ENCODE peak calls at places on chromosomes 16 and 17, in five cellular contexts. T, M, O, Q and S are unnamed samples.

GRCh38 chr17:47789611-47790520 is 31.7 kb downstream of the OSBPL7 start:
- DNase-seq in M (peak; percentile 19), Q (peak; percentile 55), T (peak; percentile 36), O (peak; percentile 2), S (peak; percentile 16)

GRCh38 chr16:58127634-58128033 is 1.5 kb downstream of the CFAP20 start:
- DNase-seq in O (no peak), T (peak; percentile 5), Q (no peak), M (peak; percentile 30), S (peak; percentile 44)

GRCh38 chr17:10724546-10725195 is 5.2 kb downstream of the TMEM220 start:
- DNase-seq in Q (no peak), O (no peak), M (no peak), T (no peak), S (no peak)

GRCh38 chr16:30853758-30854157 is 40.1 kb downstream of the BCL7C start:
- DNase-seq in O (no peak), T (no peak), M (no peak), Q (no peak), S (no peak)

GRCh38 chr17:65261682-65262636 is 124.8 kb downstream of the RGS9 start:
- DNase-seq in M (no peak), O (no peak), Q (no peak), T (no peak), S (no peak)

GRCh38 chr16:11161974-11162373 is 94.0 kb downstream of the SOCS1 start:
- DNase-seq in T (no peak), M (no peak), Q (no peak), O (no peak), S (no peak)

GRCh38 chr16:69089091-69089912 is 16.2 kb upstream of the HAS3 start:
- DNase-seq in T (no peak), O (no peak), Q (no peak), M (no peak), S (no peak)

GRCh38 chr16:82769845-82770244 is 143.1 kb downstream of the CDH13 start:
- DNase-seq in Q (no peak), T (no peak), O (no peak), M (no peak), S (peak; percentile 13)

GRCh38 chr16:73125860-73126259 is 77.9 kb upstream of the ZFHX3 start:
- DNase-seq in T (peak; percentile 85), M (peak; percentile 35), Q (peak; percentile 26), O (no peak), S (no peak)

GRCh38 chr17:32007463-32008298 is 498 bp downstream of the LRRC37B start:
- DNase-seq in O (peak; percentile 30), T (peak; percentile 26), M (no peak), Q (peak; percentile 27), S (peak; percentile 24)

GRCh38 chr16:67339453-67339852 is 12.8 kb downstream of the LRRC36 start:
- DNase-seq in M (peak; percentile 9), Q (no peak), O (no peak), T (peak; percentile 23), S (no peak)

GRCh38 chr17:6681671-6682070 is 30.1 kb downstream of the C17orf100 start:
- DNase-seq in T (peak; percentile 26), O (no peak), M (no peak), Q (no peak), S (no peak)

GRCh38 chr16:10806698-10807097 is 11.9 kb downstream of the TVP23A start:
- DNase-seq in M (no peak), T (no peak), Q (no peak), O (no peak), S (no peak)

GRCh38 chr16:69396187-69397061 is 10.6 kb upstream of the TERF2 start:
- DNase-seq in O (peak; percentile 36), T (peak; percentile 97), M (peak; percentile 92), Q (peak; percentile 62), S (peak; percentile 46)

GRCh38 chr16:8565498-8565897 is 24.8 kb downstream of the TMEM114 start:
- DNase-seq in Q (no peak), T (no peak), M (no peak), O (no peak), S (no peak)

GRCh38 chr17:66702106-66702936 is 132.6 kb upstream of the CACNG5 start:
- DNase-seq in Q (no peak), T (peak; percentile 43), M (peak; percentile 27), O (no peak), S (no peak)

GRCh38 chr16:86095906-86096485 is 197.0 kb downstream of the IRF8 start:
- DNase-seq in Q (no peak), T (no peak), O (no peak), M (no peak), S (no peak)

GRCh38 chr17:57393368-57393767 is 137.0 kb downstream of the MSI2 start:
- DNase-seq in M (no peak), T (no peak), O (no peak), Q (no peak), S (no peak)

GRCh38 chr17:64506201-64506575 is at the start of gene DDX5:
- DNase-seq in M (peak; percentile 95), O (peak; percentile 88), Q (peak; percentile 98), T (peak; percentile 99), S (peak; percentile 96)

GRCh38 chr17:13114601-13115024 is 96.8 kb upstream of the ELAC2 start:
- DNase-seq in Q (peak; percentile 21), T (peak; percentile 55), M (peak; percentile 20), O (no peak), S (no peak)

GRCh38 chr17:42272162-42272561 is 4.0 kb downstream of the STAT5B start:
- DNase-seq in T (no peak), M (no peak), O (no peak), Q (no peak), S (no peak)

GRCh38 chr17:59914274-59914854 is 21.4 kb downstream of the RPS6KB1 start:
- DNase-seq in Q (no peak), O (no peak), M (peak; percentile 54), T (peak; percentile 54), S (peak; percentile 37)

GRCh38 chr17:63455417-63455816 is 9.3 kb upstream of the CYB561 start:
- DNase-seq in T (no peak), Q (no peak), M (no peak), O (no peak), S (no peak)

GRCh38 chr17:39001703-39002637 is 34.8 kb upstream of the FBXO47 start:
- DNase-seq in O (no peak), M (peak; percentile 87), T (peak; percentile 96), Q (peak; percentile 92), S (no peak)

GRCh38 chr17:38571833-38572274 is 33.9 kb downstream of the SRCIN1 start:
- DNase-seq in Q (no peak), T (no peak), O (no peak), M (no peak), S (no peak)

GRCh38 chr17:78032166-78032565 is 73.7 kb downstream of the TNRC6C start:
- DNase-seq in Q (no peak), O (no peak), T (no peak), M (peak; percentile 60), S (no peak)

GRCh38 chr17:76426853-76427252 is 26.1 kb downstream of the UBE2O start:
- DNase-seq in Q (no peak), M (no peak), O (no peak), T (no peak), S (no peak)

GRCh38 chr16:8583712-8584111 is 6.6 kb downstream of the TMEM114 start:
- DNase-seq in O (no peak), Q (no peak), M (no peak), T (no peak), S (no peak)

GRCh38 chr17:76709077-76709950 is 1.5 kb downstream of the MXRA7 start:
- DNase-seq in O (no peak), M (peak; percentile 99), T (peak; percentile 58), Q (peak; percentile 89), S (no peak)

GRCh38 chr17:28407130-28407973 is 1.3 kb upstream of the SLC46A1 start:
- DNase-seq in Q (no peak), T (peak; percentile 91), M (no peak), O (no peak), S (no peak)

GRCh38 chr16:24667244-24667764 is 62.1 kb upstream of the TNRC6A start:
- DNase-seq in Q (no peak), M (no peak), T (no peak), O (no peak), S (no peak)

GRCh38 chr17:12133183-12133582 is 112.5 kb downstream of the MAP2K4 start:
- DNase-seq in O (no peak), M (peak; percentile 22), Q (no peak), T (no peak), S (no peak)

GRCh38 chr16:80791411-80791810 is 13.0 kb downstream of the CDYL2 start:
- DNase-seq in T (no peak), O (no peak), Q (no peak), M (no peak), S (no peak)

GRCh38 chr16:3651461-3652372 is 2.8 kb upstream of the DNASE1 start:
- DNase-seq in O (no peak), Q (no peak), M (no peak), T (no peak), S (no peak)

GRCh38 chr17:50210249-50211225 is 9.1 kb upstream of the COL1A1 start:
- DNase-seq in T (peak; percentile 66), Q (peak; percentile 83), M (peak; percentile 92), O (no peak), S (no peak)

GRCh38 chr17:81556863-81557262 is 4.7 kb upstream of the FAAP100 start:
- DNase-seq in T (no peak), Q (no peak), M (no peak), O (no peak), S (no peak)

GRCh38 chr17:56801506-56802178 is 32.1 kb downstream of the C17orf67 start:
- DNase-seq in Q (no peak), T (no peak), O (no peak), M (no peak), S (no peak)

GRCh38 chr17:34177642-34178041 is 77.4 kb upstream of the CCL2 start:
- DNase-seq in O (no peak), T (no peak), M (peak; percentile 74), Q (no peak), S (no peak)

GRCh38 chr16:1291576-1291974 is 17.9 kb upstream of the UBE2I start:
- DNase-seq in O (no peak), T (no peak), Q (no peak), M (no peak), S (no peak)